ENCODE peak calls at places on chromosomes 2 and 18, in seven cellular contexts. One of them, this sample, is unnamed. For H3K4me1, the result is how much of the 10 kb centered on the place peaks cover.

GRCh38 chr18:41767960-41768359 is 187.1 kb upstream of the PIK3C3 start:
- DNase-seq in hepatocyte: peak
- DNase-seq in tibial nerve: no peak
- DNase-seq in lower lobe of right lung: no peak
- DNase-seq in left lung: no peak
- DNase-seq in neuronal stem cell: no peak
- DNase-seq in body of pancreas: no peak
- DNase-seq in this sample: no peak

GRCh38 chr2:100893753-100894530 is 74.0 kb downstream of the NPAS2 start:
- DNase-seq in tibial nerve: no peak
- DNase-seq in left lung: no peak
- DNase-seq in lower lobe of right lung: no peak
- DNase-seq in body of pancreas: peak
- DNase-seq in hepatocyte: no peak
- DNase-seq in neuronal stem cell: no peak
- DNase-seq in this sample: no peak

GRCh38 chr18:47754311-47755101 is 176.0 kb downstream of the SMAD2 start:
- DNase-seq in body of pancreas: no peak
- DNase-seq in lower lobe of right lung: no peak
- DNase-seq in hepatocyte: peak
- DNase-seq in tibial nerve: no peak
- DNase-seq in left lung: peak
- DNase-seq in neuronal stem cell: peak
- DNase-seq in this sample: no peak

GRCh38 chr2:210167227-210167626 is 4.0 kb downstream of the KANSL1L start:
- DNase-seq in neuronal stem cell: no peak
- DNase-seq in hepatocyte: no peak
- DNase-seq in lower lobe of right lung: no peak
- DNase-seq in body of pancreas: no peak
- DNase-seq in left lung: no peak
- DNase-seq in tibial nerve: no peak
- DNase-seq in this sample: no peak

GRCh38 chr2:200247494-200247893 is 59.0 kb upstream of the SPATS2L start:
- DNase-seq in lower lobe of right lung: no peak
- DNase-seq in hepatocyte: no peak
- DNase-seq in neuronal stem cell: no peak
- DNase-seq in left lung: no peak
- DNase-seq in tibial nerve: no peak
- DNase-seq in body of pancreas: no peak
- DNase-seq in this sample: no peak

GRCh38 chr18:9696112-9696511 is 12.0 kb upstream of the RAB31 start:
- DNase-seq in hepatocyte: no peak
- DNase-seq in lower lobe of right lung: no peak
- DNase-seq in neuronal stem cell: no peak
- DNase-seq in left lung: no peak
- DNase-seq in tibial nerve: no peak
- DNase-seq in body of pancreas: no peak
- DNase-seq in this sample: no peak

GRCh38 chr2:41924024-41924423 is 123.8 kb upstream of the PKDCC start:
- DNase-seq in hepatocyte: no peak
- DNase-seq in neuronal stem cell: no peak
- DNase-seq in body of pancreas: no peak
- DNase-seq in lower lobe of right lung: no peak
- DNase-seq in left lung: peak
- DNase-seq in tibial nerve: no peak
- DNase-seq in this sample: no peak

GRCh38 chr18:2961828-2962227 is 51.1 kb downstream of the LPIN2 start:
- DNase-seq in neuronal stem cell: no peak
- DNase-seq in left lung: no peak
- DNase-seq in body of pancreas: no peak
- DNase-seq in tibial nerve: no peak
- DNase-seq in lower lobe of right lung: no peak
- DNase-seq in hepatocyte: no peak
- DNase-seq in this sample: no peak

GRCh38 chr2:150846691-150847090 is 359.2 kb upstream of the RND3 start:
- DNase-seq in neuronal stem cell: no peak
- DNase-seq in hepatocyte: no peak
- DNase-seq in lower lobe of right lung: no peak
- DNase-seq in left lung: no peak
- DNase-seq in body of pancreas: no peak
- DNase-seq in tibial nerve: no peak
- DNase-seq in this sample: no peak

GRCh38 chr2:6626406-6627012 is 239.2 kb downstream of the CMPK2 start:
- DNase-seq in left lung: no peak
- DNase-seq in hepatocyte: no peak
- DNase-seq in tibial nerve: no peak
- DNase-seq in body of pancreas: no peak
- DNase-seq in lower lobe of right lung: no peak
- DNase-seq in neuronal stem cell: no peak
- DNase-seq in this sample: no peak

DNA sequence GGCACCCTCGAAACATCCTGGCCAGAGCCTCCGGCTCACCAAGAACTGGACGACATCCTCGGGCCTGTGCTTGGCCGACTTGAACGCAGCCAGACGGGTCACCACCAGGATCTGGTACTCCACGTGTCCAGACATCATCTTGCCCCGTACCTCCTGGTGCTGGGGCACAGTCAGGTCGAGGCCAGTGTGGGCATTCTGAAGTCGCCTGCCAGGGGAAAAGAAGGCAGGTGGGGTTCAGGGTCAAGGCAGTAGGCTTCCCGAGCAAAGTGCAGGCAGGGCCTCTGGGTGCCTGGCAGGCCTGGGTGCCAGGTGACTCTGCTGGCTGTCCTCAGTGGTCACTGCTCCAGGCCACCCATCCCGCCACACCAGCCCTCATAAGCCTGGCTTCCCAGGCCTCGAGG is 5.6 kb downstream of the HS1BP3 start:
- DNase-seq in tibial nerve: no peak
- DNase-seq in neuronal stem cell: no peak
- DNase-seq in left lung: peak
- DNase-seq in body of pancreas: no peak
- DNase-seq in hepatocyte: no peak
- DNase-seq in lower lobe of right lung: no peak
- DNase-seq in this sample: no peak
- H3K4me1 ChIP-seq in tibial nerve: half or more
- H3K4me1 ChIP-seq in neuronal stem cell: under half
- H3K4me1 ChIP-seq in left lung: under half
- H3K4me1 ChIP-seq in body of pancreas: under half
- H3K4me1 ChIP-seq in hepatocyte: under half
- H3K4me1 ChIP-seq in lower lobe of right lung: under half
- H3K4me1 ChIP-seq in this sample: under half

GRCh38 chr2:80303825-80304521 is 579 bp downstream of the LRRTM1 start:
- DNase-seq in tibial nerve: no peak
- DNase-seq in neuronal stem cell: no peak
- DNase-seq in lower lobe of right lung: no peak
- DNase-seq in left lung: peak
- DNase-seq in body of pancreas: no peak
- DNase-seq in hepatocyte: no peak
- DNase-seq in this sample: no peak
- H3K4me3 ChIP-seq in tibial nerve: peak
- H3K4me3 ChIP-seq in neuronal stem cell: peak
- H3K4me3 ChIP-seq in lower lobe of right lung: peak
- H3K4me3 ChIP-seq in left lung: no peak
- H3K4me3 ChIP-seq in body of pancreas: no peak
- H3K4me3 ChIP-seq in hepatocyte: peak
- H3K4me3 ChIP-seq in this sample: no peak

GRCh38 chr2:239211391-239212094 is 189.3 kb downstream of the HDAC4 start:
- DNase-seq in hepatocyte: no peak
- DNase-seq in body of pancreas: no peak
- DNase-seq in left lung: peak
- DNase-seq in neuronal stem cell: no peak
- DNase-seq in lower lobe of right lung: no peak
- DNase-seq in tibial nerve: no peak
- DNase-seq in this sample: no peak
- H3K4me1 ChIP-seq in hepatocyte: under half
- H3K4me1 ChIP-seq in body of pancreas: under half
- H3K4me1 ChIP-seq in left lung: under half
- H3K4me1 ChIP-seq in neuronal stem cell: under half
- H3K4me1 ChIP-seq in lower lobe of right lung: under half
- H3K4me1 ChIP-seq in tibial nerve: half or more
- H3K4me1 ChIP-seq in this sample: under half

GRCh38 chr2:191679818-191680600 is 2.1 kb downstream of the NABP1 start:
- DNase-seq in tibial nerve: no peak
- DNase-seq in neuronal stem cell: no peak
- DNase-seq in left lung: no peak
- DNase-seq in hepatocyte: no peak
- DNase-seq in lower lobe of right lung: no peak
- DNase-seq in body of pancreas: no peak
- DNase-seq in this sample: no peak
- H3K4me3 ChIP-seq in tibial nerve: no peak
- H3K4me3 ChIP-seq in neuronal stem cell: no peak
- H3K4me3 ChIP-seq in left lung: no peak
- H3K4me3 ChIP-seq in hepatocyte: no peak
- H3K4me3 ChIP-seq in lower lobe of right lung: peak
- H3K4me3 ChIP-seq in body of pancreas: no peak
- H3K4me3 ChIP-seq in this sample: no peak

GRCh38 chr2:21020031-21020667 is 23.7 kb downstream of the APOB start:
- DNase-seq in neuronal stem cell: no peak
- DNase-seq in left lung: no peak
- DNase-seq in lower lobe of right lung: no peak
- DNase-seq in hepatocyte: no peak
- DNase-seq in tibial nerve: no peak
- DNase-seq in body of pancreas: no peak
- DNase-seq in this sample: no peak

GRCh38 chr2:21021430-21021829 is 22.4 kb downstream of the APOB start:
- DNase-seq in hepatocyte: no peak
- DNase-seq in tibial nerve: no peak
- DNase-seq in neuronal stem cell: no peak
- DNase-seq in left lung: no peak
- DNase-seq in body of pancreas: no peak
- DNase-seq in lower lobe of right lung: no peak
- DNase-seq in this sample: no peak

GRCh38 chr2:21019678-21020021 is 24.2 kb downstream of the APOB start:
- DNase-seq in left lung: no peak
- DNase-seq in tibial nerve: no peak
- DNase-seq in lower lobe of right lung: no peak
- DNase-seq in hepatocyte: no peak
- DNase-seq in body of pancreas: no peak
- DNase-seq in neuronal stem cell: no peak
- DNase-seq in this sample: no peak

GRCh38 chr2:21019000-21019677 is 24.7 kb downstream of the APOB start:
- DNase-seq in neuronal stem cell: no peak
- DNase-seq in hepatocyte: no peak
- DNase-seq in lower lobe of right lung: no peak
- DNase-seq in tibial nerve: no peak
- DNase-seq in left lung: no peak
- DNase-seq in body of pancreas: no peak
- DNase-seq in this sample: no peak

DNA sequence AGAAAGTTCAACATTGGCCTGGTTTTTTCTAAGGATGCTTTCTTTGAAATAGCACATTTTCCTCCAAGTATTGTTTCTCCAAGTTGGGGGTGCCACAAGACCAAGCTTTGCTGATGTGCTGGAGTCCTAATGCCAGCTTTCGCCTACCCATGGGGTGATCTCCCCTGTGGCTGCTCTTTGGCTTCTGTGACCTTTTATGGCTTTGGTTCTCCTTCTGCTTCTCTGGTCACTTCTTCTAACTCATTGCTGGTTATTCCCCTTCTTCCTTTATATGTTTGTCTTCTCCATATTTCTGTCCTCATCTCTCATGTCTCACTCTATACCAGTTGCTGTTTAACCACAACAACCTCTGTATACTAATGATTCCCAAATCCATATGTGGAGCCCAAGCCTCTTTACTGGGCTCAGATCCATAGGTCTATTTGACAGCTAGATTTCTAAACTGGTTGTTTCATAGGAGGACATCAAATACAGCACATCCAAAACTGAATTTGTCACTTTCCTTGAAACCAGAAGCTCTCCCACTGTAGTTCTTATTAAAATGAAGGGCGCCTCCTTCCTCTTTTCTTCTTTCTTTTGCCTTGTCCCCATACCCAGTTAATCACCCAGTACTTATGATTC is 23.1 kb downstream of the APOB start:
- DNase-seq in tibial nerve: no peak
- DNase-seq in left lung: no peak
- DNase-seq in hepatocyte: no peak
- DNase-seq in body of pancreas: no peak
- DNase-seq in neuronal stem cell: no peak
- DNase-seq in lower lobe of right lung: no peak
- DNase-seq in this sample: no peak
- H3K4me1 ChIP-seq in tibial nerve: under half
- H3K4me1 ChIP-seq in left lung: under half
- H3K4me1 ChIP-seq in hepatocyte: under half
- H3K4me1 ChIP-seq in body of pancreas: under half
- H3K4me1 ChIP-seq in neuronal stem cell: under half
- H3K4me1 ChIP-seq in lower lobe of right lung: under half
- H3K4me1 ChIP-seq in this sample: under half

DNA sequence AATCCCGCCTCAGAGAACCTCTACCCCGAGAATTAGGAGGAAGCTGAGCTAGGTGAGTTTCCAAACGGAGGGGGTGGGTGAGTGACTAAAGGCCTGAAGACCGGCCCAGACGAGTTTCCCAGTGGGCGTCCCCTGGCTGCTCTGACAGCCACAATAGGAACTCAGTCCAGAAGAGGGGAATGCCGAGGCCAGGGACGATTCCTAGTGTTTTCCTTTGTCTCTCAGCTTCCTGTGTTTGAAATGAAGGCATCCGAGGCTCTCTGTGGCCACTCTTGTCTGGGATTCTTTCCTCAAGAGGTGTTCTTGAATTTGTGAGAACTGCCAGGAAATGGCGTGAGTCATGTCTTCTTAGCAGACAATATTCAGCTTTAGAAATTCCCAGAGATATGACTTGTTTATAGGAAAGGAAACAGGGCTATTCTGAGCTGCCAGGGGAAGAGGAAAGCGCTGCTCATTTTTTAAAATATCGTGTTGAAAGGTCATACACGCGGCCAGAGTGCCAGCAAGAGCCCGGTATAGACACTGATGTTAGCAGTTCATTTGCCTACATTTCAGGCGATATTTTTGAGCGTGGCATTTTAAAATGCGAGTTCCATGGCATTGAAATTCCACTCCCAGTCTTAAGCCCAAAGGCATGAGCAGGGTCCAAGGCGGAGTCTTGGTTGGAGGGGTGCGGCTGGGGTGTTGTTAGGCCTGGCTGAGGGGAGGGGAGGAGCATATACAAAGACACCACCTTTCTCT is 169.1 kb upstream of the KLF7 start:
- DNase-seq in body of pancreas: peak
- DNase-seq in left lung: peak
- DNase-seq in hepatocyte: peak
- DNase-seq in tibial nerve: peak
- DNase-seq in neuronal stem cell: peak
- DNase-seq in lower lobe of right lung: peak
- DNase-seq in this sample: peak
- H3K4me3 ChIP-seq in body of pancreas: no peak
- H3K4me3 ChIP-seq in left lung: peak
- H3K4me3 ChIP-seq in hepatocyte: no peak
- H3K4me3 ChIP-seq in tibial nerve: peak
- H3K4me3 ChIP-seq in neuronal stem cell: no peak
- H3K4me3 ChIP-seq in lower lobe of right lung: peak
- H3K4me3 ChIP-seq in this sample: no peak

GRCh38 chr2:64838817-64839216 is 150.4 kb upstream of the SLC1A4 start:
- DNase-seq in hepatocyte: no peak
- DNase-seq in lower lobe of right lung: peak
- DNase-seq in body of pancreas: no peak
- DNase-seq in tibial nerve: no peak
- DNase-seq in left lung: peak
- DNase-seq in neuronal stem cell: no peak
- DNase-seq in this sample: no peak
- H3K4me1 ChIP-seq in hepatocyte: under half
- H3K4me1 ChIP-seq in lower lobe of right lung: under half
- H3K4me1 ChIP-seq in body of pancreas: under half
- H3K4me1 ChIP-seq in tibial nerve: under half
- H3K4me1 ChIP-seq in left lung: half or more
- H3K4me1 ChIP-seq in neuronal stem cell: under half
- H3K4me1 ChIP-seq in this sample: under half